ENCODE peak calls at places on chromosome 20, in eight cellular contexts. D is BE2C; O is brain microvascular endothelial cell; S is spleen; M is cardiac fibroblast; H is CD8-positive, alpha-beta T cell; T is mucosa of descending colon; P is stomach. R is an unnamed sample.

GRCh38 chr20:20214757-20215275 is 153.1 kb upstream of the INSM1 start:
- DNase-seq in M (no peak), P (no peak), D (no peak), H (no peak), O (no peak), T (no peak), S (no peak), R (no peak)

GRCh38 chr20:34871320-34871926 is 1.2 kb downstream of the GGT7 start:
- DNase-seq in S (peak), P (no peak), M (no peak), T (no peak), H (no peak), D (no peak), O (no peak), R (no peak)

GRCh38 chr20:40961686-40962640 is 66.7 kb upstream of the TOP1 start:
- DNase-seq in O (no peak), H (no peak), P (peak), D (no peak), T (no peak), M (peak), S (no peak), R (no peak)

GRCh38 chr20:34559311-34560140 is 1.0 kb downstream of the MAP1LC3A start:
- DNase-seq in M (no peak), S (peak), D (no peak), O (no peak), T (no peak), P (no peak), H (no peak), R (no peak)

GRCh38 chr20:35000311-35000921 is 44.7 kb downstream of the MYH7B start:
- DNase-seq in D (no peak), O (no peak), P (no peak), M (no peak), S (no peak), H (no peak), T (no peak), R (no peak)

GRCh38 chr20:19121916-19122315 is 90.5 kb upstream of the SLC24A3 start:
- DNase-seq in T (no peak), M (no peak), O (no peak), P (no peak), D (no peak), S (no peak), H (no peak), R (no peak)

GRCh38 chr20:53409177-53409576 is 184.5 kb downstream of the ZNF217 start:
- DNase-seq in D (no peak), S (no peak), P (no peak), O (no peak), H (no peak), M (no peak), T (no peak), R (no peak)

GRCh38 chr20:37564388-37565133 is 36.9 kb upstream of the BLCAP start:
- DNase-seq in T (peak), M (peak), P (peak), O (peak), H (no peak), S (peak), D (peak), R (no peak)

GRCh38 chr20:49484180-49485140 is 2.0 kb upstream of the KCNB1 start:
- DNase-seq in H (peak), O (peak), S (peak), P (peak), M (peak), T (peak), D (peak), R (no peak)

GRCh38 chr20:1895674-1896496 is 678 bp downstream of the SIRPA start:
- DNase-seq in M (peak), H (no peak), P (no peak), T (peak), O (no peak), D (no peak), S (no peak), R (no peak)

GRCh38 chr20:23179766-23180403 is 93.8 kb upstream of the CD93 start:
- DNase-seq in M (peak), D (no peak), H (no peak), S (no peak), P (no peak), O (peak), T (no peak), R (no peak)

GRCh38 chr20:31662372-31662854 is 24.7 kb downstream of the COX4I2 start:
- DNase-seq in O (no peak), D (no peak), P (no peak), T (no peak), H (no peak), S (no peak), M (no peak), R (no peak)

GRCh38 chr20:31664696-31665354 is 27.1 kb downstream of the COX4I2 start:
- DNase-seq in O (no peak), H (no peak), T (peak), P (no peak), S (no peak), M (no peak), D (no peak), R (no peak)

GRCh38 chr20:31663524-31663837 is 25.8 kb downstream of the COX4I2 start:
- DNase-seq in O (no peak), T (no peak), S (no peak), D (no peak), P (no peak), H (no peak), M (no peak), R (no peak)

GRCh38 chr20:31663838-31664695 is 26.4 kb downstream of the COX4I2 start:
- DNase-seq in T (peak), D (no peak), S (no peak), O (no peak), P (peak), M (no peak), H (no peak), R (no peak)

DNA sequence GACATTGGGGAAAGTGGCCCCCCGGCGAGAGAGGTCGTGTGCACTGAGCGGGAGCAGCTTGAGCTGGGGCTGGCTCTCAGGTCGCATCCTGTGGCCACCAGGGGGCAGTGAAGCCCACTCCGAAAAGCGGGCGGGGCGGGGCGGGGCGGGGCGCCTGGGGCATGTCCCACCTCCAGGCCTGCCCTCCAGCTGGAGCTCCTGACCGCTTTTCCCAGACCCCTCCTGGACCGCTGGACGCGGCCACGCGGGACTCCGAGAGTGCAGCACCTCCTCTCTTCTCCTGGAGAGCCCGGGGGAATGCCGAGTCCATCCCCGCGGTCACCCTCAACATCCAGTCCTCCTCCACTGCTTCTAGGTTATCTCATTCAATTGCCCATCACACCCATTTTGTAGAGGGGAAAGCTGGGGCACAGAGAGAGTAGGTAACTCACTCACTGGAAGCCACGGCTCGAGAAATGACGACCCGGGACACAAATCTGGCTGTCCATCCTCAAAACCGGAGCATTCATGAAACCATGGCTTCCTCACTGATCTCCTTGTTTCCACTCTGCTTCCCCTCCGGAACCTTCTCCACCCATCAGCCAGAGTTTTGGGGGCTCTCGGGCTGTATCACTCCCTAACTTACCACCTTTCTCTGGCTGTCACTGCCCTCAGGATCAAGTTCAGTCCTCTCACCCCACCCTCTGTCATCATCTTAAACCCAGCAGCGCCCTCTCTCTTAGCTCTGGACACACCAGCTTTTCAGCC is 24.1 kb downstream of the COX4I2 start:
- DNase-seq in P (peak), S (peak), D (peak), O (peak), H (peak), M (peak), T (peak), R (no peak)
- TF ChIP-seq CTCF in P (no peak), S (peak), D (peak), O (peak), H (peak), M (peak), T (peak), R (peak)

DNA sequence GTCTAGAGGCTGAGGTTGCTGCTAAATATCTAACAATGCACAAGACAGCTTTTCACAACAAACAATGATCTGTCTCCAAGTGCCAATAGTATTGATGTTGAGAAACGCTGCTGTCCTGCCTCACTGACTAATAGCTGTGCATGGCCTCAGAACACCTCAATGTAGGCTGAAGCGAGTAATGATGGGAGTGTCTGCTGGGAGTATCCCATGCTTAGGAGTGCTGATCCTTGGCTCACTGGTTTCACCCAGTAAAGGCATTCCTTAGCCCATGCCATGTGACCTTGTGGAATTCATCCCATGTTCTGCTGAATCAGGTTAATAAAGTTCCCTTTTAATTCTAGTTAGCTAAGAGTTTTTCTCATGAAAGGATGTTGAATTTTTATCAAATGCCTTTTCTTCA is 3.8 kb upstream of the WFDC12 start:
- DNase-seq in D (no peak), S (no peak), T (no peak), P (no peak), O (no peak), M (no peak), H (no peak), R (no peak)
- H3K4me3 ChIP-seq in D (no peak), S (no peak), T (no peak), P (no peak), O (no peak), M (no peak), H (no peak), R (no peak)

GRCh38 chr20:45098096-45098773 is 2.7 kb downstream of the KCNS1 start:
- DNase-seq in P (peak), D (no peak), T (peak), S (no peak), M (peak), O (peak), H (no peak), R (no peak)
- TF ChIP-seq CTCF in P (no peak), D (no peak), T (no peak), S (no peak), M (peak), O (peak), H (no peak), R (peak)

DNA sequence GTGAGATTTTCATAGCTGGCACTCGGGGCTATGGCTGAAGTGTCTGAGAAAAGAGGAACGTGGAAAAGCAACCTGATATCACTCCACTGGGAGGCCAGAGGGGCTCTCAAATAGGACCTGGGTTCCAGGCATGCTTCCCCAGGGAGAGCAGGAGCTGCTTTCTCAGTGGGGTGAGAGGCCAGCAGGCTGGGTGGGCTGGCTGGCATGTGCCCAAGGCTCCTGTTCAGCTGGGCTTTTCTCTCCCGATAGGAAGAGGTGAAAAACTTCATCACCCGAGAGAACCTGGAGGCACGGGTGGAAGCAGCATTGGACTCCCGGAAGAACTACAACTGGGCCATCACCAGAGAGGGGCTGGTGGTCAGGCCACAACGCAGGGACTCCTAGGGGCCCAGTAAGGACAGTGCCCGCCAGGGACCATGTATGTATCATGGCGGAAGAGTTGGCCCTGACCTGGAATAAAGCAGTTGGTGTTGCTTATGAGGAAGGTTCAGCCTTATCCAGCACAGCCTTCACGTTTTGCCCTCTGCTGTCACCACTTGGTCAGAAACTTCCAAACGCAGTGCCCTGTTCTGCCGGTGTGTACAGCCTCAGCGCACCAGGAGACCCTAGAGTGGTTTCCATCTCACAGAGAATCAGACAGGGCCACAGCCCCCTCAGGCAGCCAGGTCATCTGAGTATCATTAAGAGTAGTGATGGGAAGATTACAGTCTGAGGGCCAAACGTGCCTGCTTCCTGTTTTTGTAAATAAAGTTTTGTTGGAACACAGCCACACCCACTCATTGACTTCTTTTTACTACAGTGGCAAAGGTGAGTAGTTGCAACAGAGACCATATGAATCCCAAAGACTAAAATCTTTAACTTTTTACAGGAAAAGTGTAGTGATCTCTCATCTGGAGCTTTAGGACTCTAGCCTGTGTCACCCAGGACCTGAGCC is 1.9 kb downstream of the MRPS26 start:
- DNase-seq in M (no peak), O (no peak), S (no peak), D (no peak), P (no peak), T (no peak), H (no peak), R (no peak)
- H3K4me3 ChIP-seq in M (no peak), O (no peak), S (no peak), D (no peak), P (peak), T (no peak), H (no peak), R (peak)

GRCh38 chr20:62401331-62401779 is 5.7 kb downstream of the CABLES2 start:
- DNase-seq in T (no peak), M (no peak), O (no peak), P (no peak), H (no peak), D (no peak), S (no peak), R (no peak)
- TF ChIP-seq CTCF in T (no peak), M (no peak), O (peak), P (no peak), H (no peak), D (peak), S (no peak), R (no peak)